ENCODE peak calls at places on chromosomes 16 and 17, in six cellular contexts. B is choroid plexus epithelial cell, W is HFFc6, P is PC-3, T is HCT116, Q is IMR-90. O is an unnamed sample.
A peak's percentile ranks its signal among the peaks of the same experiment; 100 is the strongest.

GRCh38 chr17:58991718-58992331 is 114.9 kb downstream of the TRIM37 start:
- DNase-seq in B (peak; percentile 83), W (peak; percentile 79), P (peak; percentile 14), T (no peak), Q (peak; percentile 63), O (no peak)

GRCh38 chr17:67272312-67273050 is 27.5 kb upstream of the HELZ start:
- DNase-seq in B (no peak), W (no peak), P (no peak), T (no peak), Q (no peak), O (no peak)

GRCh38 chr17:63686138-63686685 is 13.7 kb downstream of the LIMD2 start:
- DNase-seq in B (no peak), W (no peak), P (no peak), T (no peak), Q (no peak), O (no peak)

GRCh38 chr17:78345791-78346494 is 13.9 kb downstream of the SOCS3 start:
- DNase-seq in B (no peak), W (no peak), P (no peak), T (no peak), Q (no peak), O (no peak)

GRCh38 chr17:48568499-48569259 is 9.5 kb downstream of the HOXB4 start:
- DNase-seq in B (no peak), W (no peak), P (no peak), T (no peak), Q (peak; percentile 66), O (no peak)

GRCh38 chr16:1998360-1998835 is 8.6 kb downstream of the SYNGR3 start:
- DNase-seq in B (no peak), W (no peak), P (no peak), T (no peak), Q (no peak), O (no peak)

GRCh38 chr16:9297437-9298113 is 206.1 kb downstream of the HAPSTR1 start:
- DNase-seq in B (no peak), W (no peak), P (peak; percentile 14), T (peak; percentile 34), Q (no peak), O (peak; percentile 2)

GRCh38 chr17:3885970-3886369 is 6.9 kb downstream of the CAMKK1 start:
- DNase-seq in B (peak; percentile 90), W (peak; percentile 70), P (no peak), T (no peak), Q (peak; percentile 70), O (peak; percentile 59)

GRCh38 chr17:30358055-30358760 is 20.5 kb upstream of the CPD start:
- DNase-seq in B (no peak), W (no peak), P (no peak), T (no peak), Q (no peak), O (no peak)

GRCh38 chr17:82399030-82399429 is 19.1 kb upstream of the HEXD start:
- DNase-seq in B (peak; percentile 33), W (peak; percentile 52), P (no peak), T (no peak), Q (peak; percentile 50), O (no peak)

GRCh38 chr17:73833779-73834613 is 189.8 kb upstream of the SDK2 start:
- DNase-seq in B (no peak), W (no peak), P (no peak), T (no peak), Q (no peak), O (no peak)

GRCh38 chr16:84712801-84713775 is 13.3 kb downstream of the USP10 start:
- DNase-seq in B (no peak), W (no peak), P (no peak), T (no peak), Q (no peak), O (no peak)

GRCh38 chr17:4187076-4187475 is 44.1 kb downstream of the CYB5D2 start:
- DNase-seq in B (peak; percentile 38), W (no peak), P (no peak), T (no peak), Q (no peak), O (peak; percentile 86)

GRCh38 chr17:49742256-49742655 is 21.7 kb downstream of the FAM117A start:
- DNase-seq in B (peak; percentile 16), W (no peak), P (no peak), T (no peak), Q (peak; percentile 34), O (no peak)

GRCh38 chr17:49488612-49489011 is 6.5 kb upstream of the NGFR start:
- DNase-seq in B (no peak), W (no peak), P (no peak), T (no peak), Q (no peak), O (no peak)

GRCh38 chr17:77264617-77265230 is 124.0 kb downstream of the SEC14L1 start:
- DNase-seq in B (no peak), W (no peak), P (no peak), T (no peak), Q (no peak), O (no peak)

GRCh38 chr16:84396537-84397008 is 28.2 kb downstream of the ATP2C2 start:
- DNase-seq in B (peak; percentile 13), W (no peak), P (peak; percentile 61), T (no peak), Q (peak; percentile 5), O (peak; percentile 63)

GRCh38 chr17:47286198-47286914 is 32.7 kb downstream of the ITGB3 start:
- DNase-seq in B (peak; percentile 73), W (no peak), P (no peak), T (no peak), Q (peak; percentile 26), O (no peak)

GRCh38 chr17:68135141-68135887 is 99.8 kb downstream of the KPNA2 start:
- DNase-seq in B (no peak), W (no peak), P (no peak), T (no peak), Q (no peak), O (no peak)

GRCh38 chr17:69557339-69557738 is 142.8 kb downstream of the MAP2K6 start:
- DNase-seq in B (no peak), W (no peak), P (peak; percentile 50), T (no peak), Q (no peak), O (no peak)

GRCh38 chr16:19179890-19180490 is 11.9 kb downstream of the SYT17 start:
- DNase-seq in B (peak; percentile 71), W (peak; percentile 28), P (peak; percentile 71), T (peak; percentile 31), Q (peak; percentile 33), O (peak; percentile 69)

GRCh38 chr17:60598001-60598736 is 1.8 kb upstream of the PPM1D start:
- DNase-seq in B (no peak), W (no peak), P (no peak), T (no peak), Q (no peak), O (no peak)

GRCh38 chr17:60599220-60599619 is 773 bp upstream of the PPM1D start:
- DNase-seq in B (no peak), W (no peak), P (no peak), T (peak; percentile 6), Q (no peak), O (no peak)

GRCh38 chr17:60600490-60601431 is 768 bp downstream of the PPM1D start:
- DNase-seq in B (peak; percentile 92), W (peak; percentile 83), P (peak; percentile 93), T (peak; percentile 84), Q (peak; percentile 85), O (peak; percentile 89)

GRCh38 chr17:60601443-60602384 is 1.7 kb downstream of the PPM1D start:
- DNase-seq in B (peak; percentile 90), W (peak; percentile 71), P (peak; percentile 88), T (peak; percentile 60), Q (peak; percentile 81), O (peak; percentile 85)

GRCh38 chr17:60599620-60600489 is at the start of gene PPM1D:
- DNase-seq in B (peak; percentile 99), W (peak; percentile 98), P (peak; percentile 99), T (peak; percentile 99), Q (peak; percentile 99), O (peak; percentile 99)
- TF ChIP-seq CTCF in B (no peak), W (no peak), P (no peak), T (no peak), Q (no peak), O (no peak)

GRCh38 chr17:51580869-51581268 is 320.5 kb downstream of the UTP18 start:
- DNase-seq in B (no peak), W (no peak), P (no peak), T (no peak), Q (no peak), O (no peak)

GRCh38 chr17:51588063-51588462 is 327.7 kb downstream of the UTP18 start:
- DNase-seq in B (no peak), W (no peak), P (no peak), T (no peak), Q (no peak), O (no peak)

GRCh38 chr17:51590071-51590470 is 329.7 kb downstream of the UTP18 start:
- DNase-seq in B (no peak), W (no peak), P (no peak), T (no peak), Q (no peak), O (no peak)

DNA sequence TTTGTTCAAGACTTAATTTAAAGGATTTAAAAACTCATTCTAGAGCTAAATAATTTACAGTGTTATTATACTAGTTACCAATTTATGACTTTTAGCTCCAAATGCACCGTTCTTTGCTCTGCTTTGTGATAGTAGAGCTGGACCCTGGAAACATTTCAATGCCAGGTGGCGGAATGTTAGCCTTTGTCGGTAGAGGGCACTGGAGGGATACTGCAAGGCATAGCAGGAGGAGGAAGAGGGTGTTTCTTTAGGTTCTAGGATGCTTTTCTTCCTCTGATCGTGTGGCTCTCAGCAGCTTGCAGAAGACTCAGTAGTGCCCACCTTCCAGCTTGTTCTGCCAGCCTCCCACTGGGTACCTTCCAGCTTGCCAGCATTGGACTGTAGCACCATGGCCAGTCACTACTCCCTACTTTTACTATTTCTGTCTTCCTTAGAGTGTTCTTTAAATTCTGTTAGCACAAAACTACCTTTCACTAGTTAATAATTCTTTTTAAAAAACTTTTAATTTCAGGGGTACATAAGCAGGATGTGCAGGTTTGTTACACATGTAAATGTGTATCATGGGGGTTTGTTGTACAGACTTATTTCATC is 325.3 kb downstream of the UTP18 start:
- DNase-seq in B (no peak), W (no peak), P (peak; percentile 74), T (peak; percentile 18), Q (no peak), O (peak; percentile 58)
- TF ChIP-seq CTCF in B (no peak), W (peak; percentile 23), P (peak; percentile 92), T (peak; percentile 79), Q (no peak), O (peak; percentile 55)

DNA sequence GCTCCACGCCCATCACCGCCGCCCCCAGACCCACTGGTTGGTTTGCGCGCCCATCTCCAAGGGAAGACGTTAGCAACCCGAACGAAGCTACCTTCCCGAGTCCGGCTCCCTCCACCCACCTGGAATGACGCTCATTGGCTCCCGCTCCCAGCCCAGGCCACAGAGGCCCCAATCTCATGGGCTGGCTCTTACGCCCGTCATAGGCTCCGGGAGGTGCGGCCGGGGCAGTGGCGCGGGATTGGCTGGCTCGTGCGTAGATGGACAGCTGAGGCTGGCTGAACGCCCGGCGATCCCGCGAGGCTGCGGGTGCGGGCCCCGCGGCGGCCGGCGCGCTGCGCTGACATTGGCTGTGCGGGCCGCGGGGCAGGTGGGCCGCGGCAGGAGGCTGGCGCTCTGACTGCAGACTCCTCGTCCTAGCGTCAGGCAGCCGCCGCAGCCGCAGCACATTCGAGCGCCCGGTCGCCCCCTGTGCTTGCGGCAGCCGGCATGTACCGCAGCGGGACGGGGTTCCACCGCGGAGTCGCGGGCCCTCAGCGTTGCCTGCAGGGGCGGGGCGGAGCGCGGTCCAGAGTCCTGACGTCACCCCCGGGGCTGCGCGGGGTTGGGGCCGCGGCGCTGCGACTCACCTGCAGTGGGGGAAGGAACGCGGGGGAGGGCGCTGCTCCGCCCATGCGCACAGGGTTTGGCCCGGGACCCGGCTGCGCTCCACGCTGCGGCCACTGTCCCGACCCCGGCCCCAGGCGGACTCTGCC is 453 bp upstream of the MYH10 start:
- DNase-seq in B (peak; percentile 100), W (peak; percentile 100), P (peak; percentile 97), T (peak; percentile 99), Q (peak; percentile 100), O (peak; percentile 100)
- TF ChIP-seq CTCF in B (no peak), W (peak; percentile 57), P (peak; percentile 7), T (no peak), Q (no peak), O (peak; percentile 18)

GRCh38 chr17:43790311-43790940 is 10.2 kb downstream of the CFAP97D1 start:
- DNase-seq in B (no peak), W (peak; percentile 6), P (peak; percentile 24), T (no peak), Q (no peak), O (peak; percentile 66)
- TF ChIP-seq CTCF in B (peak; percentile 52), W (peak; percentile 67), P (peak; percentile 51), T (no peak), Q (peak; percentile 26), O (peak; percentile 30)